ENCODE peak calls at places on chromosome 11, in four cellular contexts. P is IMR-90, R is GM12878, G is K562. D is an unnamed sample.

GRCh38 chr11:75342966-75343870 is 8.2 kb downstream of the ARRB1 start:
- DNase-seq in R (no peak), P (peak), G (peak), D (peak)

GRCh38 chr11:131840542-131840941 is 470.1 kb downstream of the NTM start:
- DNase-seq in R (no peak), P (no peak), G (no peak), D (no peak)

GRCh38 chr11:58782066-58782465 is 50.3 kb upstream of the GLYAT start:
- DNase-seq in R (no peak), G (no peak), P (no peak), D (no peak)

GRCh38 chr11:103051158-103051801 is 40.7 kb downstream of the DCUN1D5 start:
- DNase-seq in P (no peak), G (no peak), R (no peak), D (no peak)

GRCh38 chr11:31780078-31780971 is 30.8 kb downstream of the PAX6 start:
- DNase-seq in R (no peak), P (no peak), G (no peak), D (no peak)

GRCh38 chr11:28488336-28488735 is 380.1 kb downstream of the METTL15 start:
- DNase-seq in P (no peak), R (no peak), G (no peak), D (no peak)

GRCh38 chr11:123535401-123535800 is 105.3 kb downstream of the GRAMD1B start:
- DNase-seq in P (no peak), G (no peak), R (no peak), D (no peak)

GRCh38 chr11:116656011-116656410 is 116.8 kb downstream of the BUD13 start:
- DNase-seq in G (no peak), R (no peak), P (no peak), D (no peak)

GRCh38 chr11:61027141-61027840 is 55.8 kb downstream of the CD6 start:
- DNase-seq in G (no peak), P (no peak), R (no peak), D (no peak)

GRCh38 chr11:92099183-92099582 is 125.4 kb upstream of the FAT3 start:
- DNase-seq in P (no peak), R (no peak), G (no peak), D (no peak)

GRCh38 chr11:47857485-47858168 is 9.5 kb upstream of the NUP160 start:
- DNase-seq in P (no peak), G (no peak), R (no peak), D (no peak)

GRCh38 chr11:99519095-99519494 is 498.3 kb downstream of the CNTN5 start:
- DNase-seq in P (no peak), R (no peak), G (no peak), D (no peak)

GRCh38 chr11:83026229-83026628 is 45.5 kb downstream of the RAB30 start:
- DNase-seq in P (no peak), G (no peak), R (no peak), D (no peak)

GRCh38 chr11:27282806-27283205 is 80.2 kb downstream of the CCDC34 start:
- DNase-seq in P (no peak), R (no peak), G (no peak), D (peak)

GRCh38 chr11:47534707-47535251 is 18.2 kb downstream of the CELF1 start:
- DNase-seq in R (no peak), P (no peak), G (no peak), D (no peak)

GRCh38 chr11:45745065-45745811 is 59.7 kb upstream of the SLC35C1 start:
- DNase-seq in G (no peak), P (no peak), R (no peak), D (no peak)

GRCh38 chr11:23211221-23211620 is 350.9 kb upstream of the CCDC179 start:
- DNase-seq in P (no peak), R (no peak), G (no peak), D (no peak)

GRCh38 chr11:132337819-132338416 is 967.5 kb downstream of the NTM start:
- DNase-seq in P (no peak), R (no peak), G (no peak), D (no peak)

GRCh38 chr11:74909363-74909762 is 39.5 kb downstream of the XRRA1 start:
- DNase-seq in P (no peak), R (no peak), G (no peak), D (no peak)

GRCh38 chr11:72578541-72578940 is 95.7 kb downstream of the PDE2A start:
- DNase-seq in G (no peak), P (no peak), R (no peak), D (no peak)

GRCh38 chr11:72576661-72577060 is 97.6 kb downstream of the PDE2A start:
- DNase-seq in R (no peak), G (no peak), P (no peak), D (no peak)

GRCh38 chr11:72577271-72577681 is 96.9 kb downstream of the PDE2A start:
- DNase-seq in R (no peak), G (no peak), P (no peak), D (no peak)

GRCh38 chr11:72578991-72579815 is 95.0 kb downstream of the PDE2A start:
- DNase-seq in G (no peak), R (no peak), P (no peak), D (no peak)

DNA sequence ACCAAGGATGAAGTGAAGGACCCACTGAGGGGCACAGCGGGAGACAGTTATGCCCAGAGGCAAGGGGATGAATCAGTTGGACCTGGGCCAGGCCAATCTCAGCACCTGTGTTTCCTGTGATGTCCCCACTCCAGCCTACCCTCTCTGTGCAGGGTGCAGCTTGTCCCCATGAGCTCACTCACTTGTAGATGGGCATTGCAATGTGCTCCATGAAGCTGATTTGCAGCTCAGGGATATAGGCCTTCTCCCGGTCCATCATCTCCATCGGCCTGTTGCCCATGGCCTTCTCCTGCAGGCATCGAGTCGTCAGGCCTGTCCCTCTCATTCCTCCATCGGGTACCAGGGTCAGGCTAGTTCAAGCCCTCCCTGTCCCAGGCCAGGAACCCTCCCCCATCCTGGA is 96.2 kb downstream of the PDE2A start:
- DNase-seq in G (no peak), R (no peak), P (no peak), D (no peak)
- TF ChIP-seq FOS in G (no peak), R (no peak), P (no peak), D (no peak)

GRCh38 chr11:108253176-108253575 is 30.3 kb downstream of the ATM start:
- DNase-seq in P (peak), R (no peak), G (no peak), D (peak)
- TF ChIP-seq FOS in P (no peak), R (no peak), G (no peak), D (peak)

GRCh38 chr11:73187854-73188253 is 30.2 kb upstream of the P2RY2 start:
- DNase-seq in G (no peak), P (no peak), R (no peak), D (no peak)
- TF ChIP-seq FOS in G (no peak), P (no peak), R (no peak), D (no peak)

GRCh38 chr11:76700177-76701100 is 29.9 kb upstream of the LRRC32 start:
- DNase-seq in R (no peak), G (peak), P (peak), D (peak)
- TF ChIP-seq FOS in R (no peak), G (peak), P (peak), D (peak)

DNA sequence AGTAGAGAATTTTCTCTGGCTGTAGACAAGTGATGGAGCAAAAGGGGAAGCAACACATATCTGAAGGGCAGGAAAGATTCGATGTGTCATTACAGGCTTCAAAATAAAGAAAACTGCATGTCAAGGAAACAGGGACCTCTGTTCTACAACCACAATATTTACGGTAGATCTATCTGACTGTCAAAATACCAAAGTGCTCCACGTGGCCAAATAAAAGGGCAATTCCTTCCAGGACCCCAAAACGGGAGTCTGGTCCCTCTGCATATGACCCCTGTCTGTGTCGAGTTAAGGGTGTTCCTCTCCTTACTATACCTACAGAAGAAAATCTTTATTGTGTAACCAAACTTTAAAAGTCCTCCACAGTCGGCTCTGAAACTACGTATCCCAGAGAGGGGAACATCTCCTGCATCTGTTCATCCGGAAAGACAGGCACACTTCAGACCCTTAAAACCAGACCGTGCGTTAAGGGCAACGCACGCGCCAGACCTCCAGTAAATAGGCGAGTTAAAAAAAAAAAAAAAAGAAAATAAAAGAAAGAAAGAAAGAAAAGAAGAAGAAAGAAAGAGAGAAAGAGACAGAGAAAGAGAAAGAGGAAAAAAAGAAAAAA is 753 bp downstream of the CLNS1A start:
- DNase-seq in G (peak), P (no peak), R (no peak), D (peak)
- TF ChIP-seq FOS in G (no peak), P (no peak), R (no peak), D (no peak)

GRCh38 chr11:68099474-68100405 is 21.4 kb downstream of the CHKA start:
- DNase-seq in G (no peak), P (no peak), R (peak), D (peak)
- TF ChIP-seq FOS in G (no peak), P (no peak), R (no peak), D (no peak)

GRCh38 chr11:43269229-43269928 is 42.4 kb upstream of the API5 start:
- DNase-seq in P (no peak), G (no peak), R (no peak), D (no peak)

GRCh38 chr11:43270468-43270867 is 41.3 kb upstream of the API5 start:
- DNase-seq in R (no peak), G (no peak), P (no peak), D (no peak)

GRCh38 chr11:43268786-43269185 is 43.0 kb upstream of the API5 start:
- DNase-seq in R (no peak), G (no peak), P (no peak), D (no peak)

GRCh38 chr11:43268161-43268560 is 43.6 kb upstream of the API5 start:
- DNase-seq in G (no peak), R (no peak), P (no peak), D (no peak)
- TF ChIP-seq FOS in G (no peak), R (no peak), P (no peak), D (no peak)

GRCh38 chr11:12539570-12539969 is 134.7 kb upstream of the TEAD1 start:
- DNase-seq in P (peak), R (no peak), G (no peak), D (peak)

GRCh38 chr11:12540913-12541587 is 133.2 kb upstream of the TEAD1 start:
- DNase-seq in G (no peak), P (peak), R (no peak), D (no peak)

GRCh38 chr11:12540075-12540685 is 134.0 kb upstream of the TEAD1 start:
- DNase-seq in P (peak), G (no peak), R (no peak), D (no peak)

GRCh38 chr11:12537778-12538401 is 136.3 kb upstream of the TEAD1 start:
- DNase-seq in P (peak), G (no peak), R (no peak), D (no peak)

GRCh38 chr11:12538889-12539421 is 135.3 kb upstream of the TEAD1 start:
- DNase-seq in P (no peak), R (no peak), G (no peak), D (no peak)
- TF ChIP-seq FOS in P (no peak), R (no peak), G (no peak), D (no peak)

DNA sequence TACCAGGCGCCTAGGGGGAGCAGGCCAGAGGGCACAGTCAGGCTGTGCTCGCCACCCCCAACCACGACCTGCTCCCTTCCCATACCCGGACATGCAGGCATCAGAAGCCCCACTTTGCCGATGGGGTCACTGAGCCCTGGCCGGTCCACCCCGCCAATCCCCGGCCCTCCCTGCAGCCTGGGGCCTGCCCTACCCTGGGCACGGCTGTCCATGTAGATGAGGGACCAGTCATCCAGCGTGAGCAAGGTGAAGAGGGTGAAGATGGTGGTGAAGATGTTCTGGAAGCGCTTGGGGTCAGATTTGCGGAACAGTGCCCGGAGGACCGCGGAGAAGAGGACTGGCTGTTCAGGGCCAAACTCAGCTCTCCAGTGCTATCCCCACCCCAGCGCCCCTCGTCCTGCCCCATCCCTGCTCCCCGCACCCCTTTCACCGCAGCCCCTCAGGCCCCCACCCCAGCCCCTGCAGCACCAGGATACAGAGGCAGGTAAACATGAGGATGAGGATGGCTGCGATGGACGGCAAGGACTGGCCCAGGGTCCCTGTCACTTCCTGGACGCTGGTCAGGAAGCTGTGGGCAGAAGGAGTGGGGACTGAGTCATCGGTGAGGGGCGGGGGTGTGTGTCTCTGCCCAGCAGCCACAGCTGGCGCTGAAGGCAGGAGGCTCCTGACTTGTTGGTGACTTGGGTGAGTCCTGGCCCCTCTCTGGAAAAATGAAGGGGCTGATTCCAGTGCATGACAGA is 5.5 kb downstream of the CATSPER1 start:
- DNase-seq in P (peak), R (no peak), G (peak), D (peak)
- TF ChIP-seq FOS in P (peak), R (no peak), G (peak), D (peak)